ENCODE peak calls at places on chromosomes 1 and 21, in eight cellular contexts. One of them, this sample, is unnamed.

GRCh38 chr1:166827426-166827825 is 11.8 kb upstream of the POGK start:
- DNase-seq in fibroblast of lung: no peak
- DNase-seq in cardiac muscle cell: no peak
- DNase-seq in lower leg skin: no peak
- DNase-seq in epithelial cell of esophagus: no peak
- DNase-seq in RWPE2: no peak
- DNase-seq in nephron progenitor cell: no peak
- DNase-seq in neural crest cell: no peak
- DNase-seq in this sample: no peak

GRCh38 chr1:77290576-77290975 is 8.8 kb downstream of the AK5 start:
- DNase-seq in lower leg skin: no peak
- DNase-seq in nephron progenitor cell: no peak
- DNase-seq in fibroblast of lung: no peak
- DNase-seq in cardiac muscle cell: no peak
- DNase-seq in RWPE2: no peak
- DNase-seq in neural crest cell: no peak
- DNase-seq in epithelial cell of esophagus: no peak
- DNase-seq in this sample: no peak

GRCh38 chr1:154998818-154999650 is 3.6 kb upstream of the ZBTB7B start:
- DNase-seq in RWPE2: peak; percentile 55
- DNase-seq in nephron progenitor cell: peak; percentile 82
- DNase-seq in lower leg skin: no peak
- DNase-seq in neural crest cell: peak; percentile 74
- DNase-seq in cardiac muscle cell: peak; percentile 84
- DNase-seq in epithelial cell of esophagus: peak; percentile 60
- DNase-seq in fibroblast of lung: peak; percentile 59
- DNase-seq in this sample: peak; percentile 51

GRCh38 chr1:112358798-112359408 is 37.1 kb upstream of the CTTNBP2NL start:
- DNase-seq in fibroblast of lung: peak; percentile 35
- DNase-seq in RWPE2: peak; percentile 66
- DNase-seq in nephron progenitor cell: peak; percentile 49
- DNase-seq in lower leg skin: peak; percentile 86
- DNase-seq in epithelial cell of esophagus: peak; percentile 77
- DNase-seq in cardiac muscle cell: peak; percentile 87
- DNase-seq in neural crest cell: peak; percentile 27
- DNase-seq in this sample: no peak

GRCh38 chr1:58183286-58183685 is 363.2 kb downstream of the OMA1 start:
- DNase-seq in RWPE2: no peak
- DNase-seq in neural crest cell: no peak
- DNase-seq in cardiac muscle cell: no peak
- DNase-seq in lower leg skin: no peak
- DNase-seq in fibroblast of lung: no peak
- DNase-seq in epithelial cell of esophagus: no peak
- DNase-seq in nephron progenitor cell: no peak
- DNase-seq in this sample: no peak

GRCh38 chr1:212587304-212588136 is 21.0 kb upstream of the ATF3 start:
- DNase-seq in neural crest cell: no peak
- DNase-seq in fibroblast of lung: peak; percentile 84
- DNase-seq in epithelial cell of esophagus: no peak
- DNase-seq in RWPE2: no peak
- DNase-seq in nephron progenitor cell: no peak
- DNase-seq in cardiac muscle cell: peak; percentile 83
- DNase-seq in lower leg skin: no peak
- DNase-seq in this sample: no peak

GRCh38 chr1:218304281-218305039 is 19.4 kb downstream of the RRP15 start:
- DNase-seq in epithelial cell of esophagus: no peak
- DNase-seq in fibroblast of lung: peak; percentile 68
- DNase-seq in lower leg skin: no peak
- DNase-seq in nephron progenitor cell: no peak
- DNase-seq in cardiac muscle cell: peak; percentile 64
- DNase-seq in RWPE2: no peak
- DNase-seq in neural crest cell: no peak
- DNase-seq in this sample: no peak

GRCh38 chr1:6040859-6041415 is 4.8 kb upstream of the KCNAB2 start:
- DNase-seq in nephron progenitor cell: no peak
- DNase-seq in epithelial cell of esophagus: no peak
- DNase-seq in cardiac muscle cell: no peak
- DNase-seq in neural crest cell: no peak
- DNase-seq in lower leg skin: no peak
- DNase-seq in fibroblast of lung: no peak
- DNase-seq in RWPE2: no peak
- DNase-seq in this sample: no peak

GRCh38 chr1:27634982-27635362 is at the start of gene FGR:
- DNase-seq in epithelial cell of esophagus: no peak
- DNase-seq in lower leg skin: no peak
- DNase-seq in neural crest cell: no peak
- DNase-seq in nephron progenitor cell: no peak
- DNase-seq in RWPE2: no peak
- DNase-seq in fibroblast of lung: no peak
- DNase-seq in cardiac muscle cell: no peak
- DNase-seq in this sample: peak; percentile 39

GRCh38 chr1:22641906-22642636 is 1.4 kb upstream of the C1QC start:
- DNase-seq in fibroblast of lung: peak; percentile 23
- DNase-seq in epithelial cell of esophagus: peak; percentile 50
- DNase-seq in lower leg skin: peak; percentile 78
- DNase-seq in neural crest cell: peak; percentile 90
- DNase-seq in nephron progenitor cell: peak; percentile 94
- DNase-seq in cardiac muscle cell: peak; percentile 63
- DNase-seq in RWPE2: no peak
- DNase-seq in this sample: peak; percentile 67

DNA sequence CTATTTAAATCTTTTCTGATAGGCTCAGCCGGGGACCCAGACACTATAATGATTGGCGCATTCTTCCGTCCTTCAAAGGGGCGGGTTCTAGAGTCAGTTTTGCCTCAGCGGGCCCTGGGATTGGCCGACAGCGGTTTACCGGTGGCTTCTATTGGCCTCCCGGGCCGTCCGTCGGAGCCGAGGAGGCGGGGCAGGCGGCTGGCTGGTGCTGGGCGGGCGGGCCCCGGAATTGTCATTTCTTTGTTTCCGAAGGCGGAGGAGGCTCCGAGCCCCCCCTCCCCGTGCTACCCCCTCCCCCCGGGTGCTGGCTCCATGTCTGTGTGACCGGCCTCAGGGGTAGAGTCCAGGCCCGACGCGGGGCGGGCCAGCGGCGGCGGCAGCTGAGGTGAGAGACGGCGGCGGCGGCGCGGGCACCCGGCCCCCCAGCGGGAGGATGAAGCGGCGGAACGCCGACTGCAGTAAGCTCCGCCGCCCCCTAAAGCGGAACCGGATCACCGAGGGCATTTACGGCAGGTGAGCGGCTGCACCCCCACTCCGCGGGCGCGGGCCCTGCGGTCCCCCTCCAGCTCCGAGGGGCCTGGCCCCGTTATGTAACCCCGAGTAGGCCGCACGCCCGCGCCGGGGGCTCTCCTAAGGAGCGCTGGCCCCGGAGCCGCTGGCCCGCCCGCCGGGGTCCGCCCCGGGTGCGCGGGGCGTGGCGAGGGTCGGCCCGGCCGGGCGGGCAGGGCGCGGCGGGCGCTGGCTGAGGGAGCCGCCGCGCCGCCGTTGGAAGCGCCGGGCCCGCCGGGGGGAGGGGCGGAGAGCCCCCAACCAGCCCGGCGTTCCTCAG is at the start of gene MACO1:
- DNase-seq in cardiac muscle cell: peak; percentile 97
- DNase-seq in fibroblast of lung: peak; percentile 91
- DNase-seq in epithelial cell of esophagus: peak; percentile 96
- DNase-seq in lower leg skin: peak; percentile 96
- DNase-seq in neural crest cell: peak; percentile 99
- DNase-seq in nephron progenitor cell: peak; percentile 97
- DNase-seq in RWPE2: peak; percentile 89
- DNase-seq in this sample: peak; percentile 96
- TF ChIP-seq CTCF in cardiac muscle cell: no peak
- TF ChIP-seq CTCF in fibroblast of lung: no peak
- TF ChIP-seq CTCF in epithelial cell of esophagus: no peak
- TF ChIP-seq CTCF in lower leg skin: no peak
- TF ChIP-seq CTCF in neural crest cell: no peak
- TF ChIP-seq CTCF in nephron progenitor cell: no peak
- TF ChIP-seq CTCF in RWPE2: no peak
- TF ChIP-seq CTCF in this sample: no peak

GRCh38 chr1:67339623-67340343 is 32.1 kb downstream of the IL12RB2 start:
- DNase-seq in neural crest cell: no peak
- DNase-seq in cardiac muscle cell: peak; percentile 49
- DNase-seq in nephron progenitor cell: no peak
- DNase-seq in epithelial cell of esophagus: peak; percentile 89
- DNase-seq in lower leg skin: no peak
- DNase-seq in fibroblast of lung: peak; percentile 82
- DNase-seq in RWPE2: no peak
- DNase-seq in this sample: no peak
- TF ChIP-seq CTCF in neural crest cell: no peak
- TF ChIP-seq CTCF in cardiac muscle cell: no peak
- TF ChIP-seq CTCF in nephron progenitor cell: no peak
- TF ChIP-seq CTCF in epithelial cell of esophagus: no peak
- TF ChIP-seq CTCF in lower leg skin: no peak
- TF ChIP-seq CTCF in fibroblast of lung: no peak
- TF ChIP-seq CTCF in RWPE2: no peak
- TF ChIP-seq CTCF in this sample: no peak

GRCh38 chr21:45562401-45562800 is 20.2 kb upstream of the SLC19A1 start:
- DNase-seq in nephron progenitor cell: no peak
- DNase-seq in cardiac muscle cell: peak; percentile 19
- DNase-seq in RWPE2: no peak
- DNase-seq in lower leg skin: no peak
- DNase-seq in neural crest cell: no peak
- DNase-seq in fibroblast of lung: peak; percentile 8
- DNase-seq in epithelial cell of esophagus: no peak
- DNase-seq in this sample: no peak

GRCh38 chr21:45558044-45558721 is 15.9 kb upstream of the SLC19A1 start:
- DNase-seq in lower leg skin: no peak
- DNase-seq in fibroblast of lung: no peak
- DNase-seq in cardiac muscle cell: no peak
- DNase-seq in epithelial cell of esophagus: no peak
- DNase-seq in RWPE2: no peak
- DNase-seq in neural crest cell: no peak
- DNase-seq in nephron progenitor cell: no peak
- DNase-seq in this sample: peak; percentile 10

GRCh38 chr21:45559216-45560105 is 17.2 kb upstream of the SLC19A1 start:
- DNase-seq in RWPE2: no peak
- DNase-seq in lower leg skin: no peak
- DNase-seq in neural crest cell: no peak
- DNase-seq in nephron progenitor cell: no peak
- DNase-seq in epithelial cell of esophagus: no peak
- DNase-seq in cardiac muscle cell: no peak
- DNase-seq in fibroblast of lung: no peak
- DNase-seq in this sample: peak; percentile 3

GRCh38 chr21:45562965-45563364 is 20.7 kb upstream of the SLC19A1 start:
- DNase-seq in lower leg skin: no peak
- DNase-seq in fibroblast of lung: peak; percentile 17
- DNase-seq in nephron progenitor cell: no peak
- DNase-seq in cardiac muscle cell: no peak
- DNase-seq in RWPE2: no peak
- DNase-seq in epithelial cell of esophagus: no peak
- DNase-seq in neural crest cell: no peak
- DNase-seq in this sample: no peak

GRCh38 chr21:45560106-45561021 is 18.1 kb upstream of the SLC19A1 start:
- DNase-seq in fibroblast of lung: no peak
- DNase-seq in nephron progenitor cell: no peak
- DNase-seq in epithelial cell of esophagus: no peak
- DNase-seq in RWPE2: no peak
- DNase-seq in neural crest cell: no peak
- DNase-seq in lower leg skin: no peak
- DNase-seq in cardiac muscle cell: no peak
- DNase-seq in this sample: no peak
- TF ChIP-seq CTCF in fibroblast of lung: no peak
- TF ChIP-seq CTCF in nephron progenitor cell: no peak
- TF ChIP-seq CTCF in epithelial cell of esophagus: no peak
- TF ChIP-seq CTCF in RWPE2: no peak
- TF ChIP-seq CTCF in neural crest cell: no peak
- TF ChIP-seq CTCF in lower leg skin: no peak
- TF ChIP-seq CTCF in cardiac muscle cell: no peak
- TF ChIP-seq CTCF in this sample: no peak

GRCh38 chr1:220628431-220628830 is 61.7 kb upstream of the C1orf115 start:
- DNase-seq in RWPE2: no peak
- DNase-seq in fibroblast of lung: no peak
- DNase-seq in epithelial cell of esophagus: no peak
- DNase-seq in neural crest cell: no peak
- DNase-seq in cardiac muscle cell: no peak
- DNase-seq in lower leg skin: no peak
- DNase-seq in nephron progenitor cell: no peak
- DNase-seq in this sample: no peak
- TF ChIP-seq CTCF in RWPE2: no peak
- TF ChIP-seq CTCF in fibroblast of lung: no peak
- TF ChIP-seq CTCF in epithelial cell of esophagus: no peak
- TF ChIP-seq CTCF in neural crest cell: no peak
- TF ChIP-seq CTCF in cardiac muscle cell: no peak
- TF ChIP-seq CTCF in lower leg skin: no peak
- TF ChIP-seq CTCF in nephron progenitor cell: no peak
- TF ChIP-seq CTCF in this sample: no peak

DNA sequence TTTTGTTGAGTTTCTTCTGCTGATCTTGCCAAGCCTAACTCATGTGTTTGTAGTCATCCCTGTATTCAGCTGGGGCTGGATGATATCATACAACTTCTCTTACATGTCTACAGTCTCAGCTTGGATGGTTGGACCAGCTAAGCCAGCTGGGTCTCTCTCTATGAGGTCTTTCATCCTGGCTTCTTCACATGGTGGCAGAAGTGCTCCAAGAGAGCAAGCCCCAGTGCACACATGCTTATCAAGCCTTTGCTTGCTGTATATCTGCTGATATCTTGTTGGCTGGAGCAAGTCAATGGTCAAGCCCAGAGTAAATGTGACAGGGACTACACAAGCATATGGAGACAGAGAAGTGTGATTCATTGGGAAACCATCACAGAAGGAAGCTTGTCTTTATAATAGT is 29.2 kb upstream of the SLC44A5 start:
- DNase-seq in neural crest cell: no peak
- DNase-seq in RWPE2: no peak
- DNase-seq in cardiac muscle cell: no peak
- DNase-seq in epithelial cell of esophagus: no peak
- DNase-seq in fibroblast of lung: no peak
- DNase-seq in nephron progenitor cell: no peak
- DNase-seq in lower leg skin: no peak
- DNase-seq in this sample: no peak
- TF ChIP-seq CTCF in neural crest cell: no peak
- TF ChIP-seq CTCF in RWPE2: no peak
- TF ChIP-seq CTCF in cardiac muscle cell: no peak
- TF ChIP-seq CTCF in epithelial cell of esophagus: no peak
- TF ChIP-seq CTCF in fibroblast of lung: no peak
- TF ChIP-seq CTCF in nephron progenitor cell: no peak
- TF ChIP-seq CTCF in lower leg skin: no peak
- TF ChIP-seq CTCF in this sample: no peak

DNA sequence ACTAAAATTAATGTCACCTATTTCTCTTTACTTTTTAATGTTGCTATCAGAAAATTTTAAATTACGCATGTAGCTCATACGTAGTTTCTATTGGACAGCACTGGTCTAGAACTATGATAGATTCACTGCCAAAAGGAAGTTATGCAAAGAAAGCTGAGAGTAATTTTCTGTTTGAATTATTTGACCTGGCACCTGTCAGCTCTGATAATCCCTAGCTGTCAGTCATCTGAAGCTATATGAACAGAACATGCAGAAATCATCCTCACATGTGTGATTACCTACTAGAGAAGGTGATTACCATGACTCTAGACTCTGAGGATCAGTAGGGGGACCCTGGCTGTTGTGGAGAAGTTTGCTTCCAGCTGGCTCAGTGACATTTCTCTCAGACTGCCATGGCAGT is 40.8 kb downstream of the F5 start:
- DNase-seq in epithelial cell of esophagus: no peak
- DNase-seq in cardiac muscle cell: no peak
- DNase-seq in fibroblast of lung: no peak
- DNase-seq in neural crest cell: no peak
- DNase-seq in lower leg skin: no peak
- DNase-seq in nephron progenitor cell: no peak
- DNase-seq in RWPE2: no peak
- DNase-seq in this sample: no peak
- TF ChIP-seq CTCF in epithelial cell of esophagus: no peak
- TF ChIP-seq CTCF in cardiac muscle cell: no peak
- TF ChIP-seq CTCF in fibroblast of lung: no peak
- TF ChIP-seq CTCF in neural crest cell: no peak
- TF ChIP-seq CTCF in lower leg skin: no peak
- TF ChIP-seq CTCF in nephron progenitor cell: no peak
- TF ChIP-seq CTCF in RWPE2: no peak
- TF ChIP-seq CTCF in this sample: no peak

GRCh38 chr1:34346128-34346527 is 169.4 kb downstream of the C1orf94 start:
- DNase-seq in lower leg skin: no peak
- DNase-seq in RWPE2: no peak
- DNase-seq in epithelial cell of esophagus: no peak
- DNase-seq in cardiac muscle cell: no peak
- DNase-seq in fibroblast of lung: no peak
- DNase-seq in neural crest cell: no peak
- DNase-seq in nephron progenitor cell: no peak
- DNase-seq in this sample: no peak
- TF ChIP-seq CTCF in lower leg skin: no peak
- TF ChIP-seq CTCF in RWPE2: no peak
- TF ChIP-seq CTCF in epithelial cell of esophagus: no peak
- TF ChIP-seq CTCF in cardiac muscle cell: no peak
- TF ChIP-seq CTCF in fibroblast of lung: no peak
- TF ChIP-seq CTCF in neural crest cell: no peak
- TF ChIP-seq CTCF in nephron progenitor cell: no peak
- TF ChIP-seq CTCF in this sample: no peak